ENCODE peak calls at places on chromosomes 4 and X, in five cellular contexts. One of them, this sample, is unnamed.
A peak's percentile ranks its signal among the peaks of the same experiment; 100 is the strongest.

GRCh38 chr4:43898836-43899235 is 549.8 kb downstream of the KCTD8 start:
- DNase-seq in SK-N-SH: no peak
- DNase-seq in GM12878: no peak
- DNase-seq in HepG2: no peak
- DNase-seq in HCT116: no peak
- DNase-seq in this sample: no peak

GRCh38 chrX:11867610-11868345 is 109.7 kb downstream of the MSL3 start:
- DNase-seq in SK-N-SH: no peak
- DNase-seq in GM12878: no peak
- DNase-seq in HepG2: no peak
- DNase-seq in HCT116: no peak
- DNase-seq in this sample: no peak

GRCh38 chrX:103310592-103311400 is at the start of gene BEX2:
- DNase-seq in SK-N-SH: peak; percentile 89
- DNase-seq in GM12878: no peak
- DNase-seq in HepG2: no peak
- DNase-seq in HCT116: peak; percentile 40
- DNase-seq in this sample: peak; percentile 58

GRCh38 chr4:102551946-102552575 is 50.9 kb downstream of the NFKB1 start:
- DNase-seq in SK-N-SH: no peak
- DNase-seq in GM12878: no peak
- DNase-seq in HepG2: no peak
- DNase-seq in HCT116: no peak
- DNase-seq in this sample: peak; percentile 28

GRCh38 chr4:38610844-38611550 is 53.0 kb upstream of the KLF3 start:
- DNase-seq in SK-N-SH: no peak
- DNase-seq in GM12878: no peak
- DNase-seq in HepG2: no peak
- DNase-seq in HCT116: no peak
- DNase-seq in this sample: no peak

GRCh38 chr4:94454405-94454804 is 2.7 kb downstream of the PDLIM5 start:
- DNase-seq in SK-N-SH: no peak
- DNase-seq in GM12878: no peak
- DNase-seq in HepG2: no peak
- DNase-seq in HCT116: no peak
- DNase-seq in this sample: no peak

GRCh38 chr4:137530176-137530575 is 2.1 kb downstream of the PCDH18 start:
- DNase-seq in SK-N-SH: no peak
- DNase-seq in GM12878: no peak
- DNase-seq in HepG2: no peak
- DNase-seq in HCT116: no peak
- DNase-seq in this sample: no peak

GRCh38 chrX:9703406-9703805 is 62.2 kb downstream of the GPR143 start:
- DNase-seq in SK-N-SH: no peak
- DNase-seq in GM12878: no peak
- DNase-seq in HepG2: no peak
- DNase-seq in HCT116: no peak
- DNase-seq in this sample: no peak

GRCh38 chrX:119482497-119483480 is 14.5 kb downstream of the SLC25A5 start:
- DNase-seq in SK-N-SH: peak; percentile 55
- DNase-seq in GM12878: no peak
- DNase-seq in HepG2: no peak
- DNase-seq in HCT116: no peak
- DNase-seq in this sample: no peak

GRCh38 chr4:38663021-38663800 is 788 bp upstream of the KLF3 start:
- DNase-seq in SK-N-SH: no peak
- DNase-seq in GM12878: no peak
- DNase-seq in HepG2: no peak
- DNase-seq in HCT116: no peak
- DNase-seq in this sample: no peak

GRCh38 chrX:31269914-31270313 is 198.1 kb upstream of the FTHL17 start:
- DNase-seq in SK-N-SH: no peak
- DNase-seq in GM12878: no peak
- DNase-seq in HepG2: no peak
- DNase-seq in HCT116: no peak
- DNase-seq in this sample: no peak

GRCh38 chrX:153768311-153769157 is 4.5 kb downstream of the PLXNB3 start:
- DNase-seq in SK-N-SH: peak; percentile 44
- DNase-seq in GM12878: no peak
- DNase-seq in HepG2: no peak
- DNase-seq in HCT116: no peak
- DNase-seq in this sample: no peak

GRCh38 chrX:153766098-153766817 is 2.2 kb downstream of the PLXNB3 start:
- DNase-seq in SK-N-SH: peak; percentile 74
- DNase-seq in GM12878: no peak
- DNase-seq in HepG2: peak; percentile 48
- DNase-seq in HCT116: no peak
- DNase-seq in this sample: no peak

GRCh38 chrX:153767674-153768055 is 3.6 kb downstream of the PLXNB3 start:
- DNase-seq in SK-N-SH: peak; percentile 27
- DNase-seq in GM12878: no peak
- DNase-seq in HepG2: no peak
- DNase-seq in HCT116: no peak
- DNase-seq in this sample: no peak

GRCh38 chrX:153765138-153766079 is 1.4 kb downstream of the PLXNB3 start:
- DNase-seq in SK-N-SH: peak; percentile 82
- DNase-seq in GM12878: no peak
- DNase-seq in HepG2: peak; percentile 33
- DNase-seq in HCT116: no peak
- DNase-seq in this sample: no peak

GRCh38 chrX:153766871-153767673 is 3.0 kb downstream of the PLXNB3 start:
- DNase-seq in SK-N-SH: peak; percentile 38
- DNase-seq in GM12878: no peak
- DNase-seq in HepG2: no peak
- DNase-seq in HCT116: no peak
- DNase-seq in this sample: no peak
- TF ChIP-seq JUND in SK-N-SH: no peak
- TF ChIP-seq JUND in GM12878: no peak
- TF ChIP-seq JUND in HepG2: no peak
- TF ChIP-seq JUND in HCT116: no peak
- TF ChIP-seq JUND in this sample: no peak

GRCh38 chrX:47864785-47865184 is 28.1 kb downstream of the ZNF81 start:
- DNase-seq in SK-N-SH: no peak
- DNase-seq in GM12878: no peak
- DNase-seq in HepG2: no peak
- DNase-seq in HCT116: no peak
- DNase-seq in this sample: no peak

GRCh38 chrX:47863187-47863586 is 26.5 kb downstream of the ZNF81 start:
- DNase-seq in SK-N-SH: no peak
- DNase-seq in GM12878: no peak
- DNase-seq in HepG2: no peak
- DNase-seq in HCT116: no peak
- DNase-seq in this sample: no peak

GRCh38 chrX:47859686-47860085 is 23.0 kb downstream of the ZNF81 start:
- DNase-seq in SK-N-SH: no peak
- DNase-seq in GM12878: no peak
- DNase-seq in HepG2: no peak
- DNase-seq in HCT116: no peak
- DNase-seq in this sample: no peak

DNA sequence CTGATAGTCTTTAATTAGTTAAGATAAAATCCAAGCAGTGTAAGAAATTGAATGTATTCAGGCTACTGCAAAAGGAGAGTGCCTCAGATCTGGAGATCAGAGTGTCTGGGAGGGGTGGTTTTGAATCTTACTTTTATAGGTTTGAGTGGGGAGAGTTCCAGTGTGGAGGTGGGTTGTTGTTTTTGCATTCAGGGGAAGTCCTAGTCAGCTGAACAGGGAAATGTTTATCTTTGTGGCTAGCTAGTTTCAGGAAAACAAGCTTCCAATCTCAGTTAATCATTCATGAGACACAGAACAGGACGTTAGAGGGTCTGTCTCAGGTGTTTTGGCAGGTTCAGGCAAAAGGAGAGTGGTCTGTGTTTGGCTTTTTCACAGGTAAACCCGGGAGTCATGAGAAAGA is 26.0 kb downstream of the ZNF81 start:
- DNase-seq in SK-N-SH: no peak
- DNase-seq in GM12878: no peak
- DNase-seq in HepG2: no peak
- DNase-seq in HCT116: no peak
- DNase-seq in this sample: no peak
- TF ChIP-seq JUND in SK-N-SH: no peak
- TF ChIP-seq JUND in GM12878: no peak
- TF ChIP-seq JUND in HepG2: no peak
- TF ChIP-seq JUND in HCT116: no peak
- TF ChIP-seq JUND in this sample: no peak

DNA sequence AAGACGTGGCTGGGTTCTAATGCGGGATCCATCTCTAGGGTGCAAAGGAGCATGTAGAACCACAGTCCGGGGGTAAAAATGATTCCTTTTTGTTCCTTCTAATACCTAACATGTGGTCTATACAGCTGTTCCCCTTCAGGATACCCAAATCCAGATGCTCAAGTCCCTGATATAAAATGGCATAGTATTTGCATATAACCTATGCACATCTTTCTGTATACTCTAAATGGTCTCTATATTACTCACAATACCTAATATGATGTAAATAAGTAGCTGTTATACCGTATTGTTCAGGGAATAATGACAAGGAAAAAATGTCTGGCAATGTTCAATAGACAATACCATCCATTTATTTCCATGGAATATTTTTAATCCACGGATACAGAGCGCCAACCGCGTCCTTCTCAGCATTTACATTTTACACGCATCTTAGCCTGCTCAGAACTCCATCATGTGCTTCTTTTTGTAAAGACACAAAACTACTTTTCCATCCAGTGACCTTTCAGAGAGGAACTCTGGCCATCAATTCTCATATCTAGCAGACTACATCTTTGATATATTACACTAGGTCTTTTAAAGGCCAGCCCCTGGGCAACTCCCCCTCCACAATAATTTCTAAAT is 31.9 kb downstream of the ACSL1 start:
- DNase-seq in SK-N-SH: no peak
- DNase-seq in GM12878: no peak
- DNase-seq in HepG2: no peak
- DNase-seq in HCT116: no peak
- DNase-seq in this sample: no peak
- TF ChIP-seq JUND in SK-N-SH: no peak
- TF ChIP-seq JUND in GM12878: no peak
- TF ChIP-seq JUND in HepG2: no peak
- TF ChIP-seq JUND in HCT116: no peak
- TF ChIP-seq JUND in this sample: no peak

DNA sequence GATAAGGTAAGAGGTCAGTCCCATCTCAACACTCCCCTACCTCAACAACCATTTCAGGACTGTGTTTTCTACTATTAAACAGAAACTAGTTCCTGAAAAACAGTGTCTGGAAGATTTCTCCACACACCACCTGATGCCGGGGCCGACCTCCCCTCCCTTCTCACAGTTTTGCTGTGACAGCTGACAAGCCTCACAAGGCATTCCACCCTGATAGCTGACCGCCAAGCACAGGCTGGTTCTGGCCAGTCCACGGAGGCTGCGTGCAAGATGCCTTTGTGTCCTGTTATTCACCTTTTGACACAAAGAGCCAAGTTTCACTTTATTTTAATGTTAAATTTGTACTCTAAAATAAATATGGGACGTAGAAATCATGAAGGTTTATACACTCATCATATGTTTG is 758.6 kb downstream of the PDHA2 start:
- DNase-seq in SK-N-SH: no peak
- DNase-seq in GM12878: no peak
- DNase-seq in HepG2: no peak
- DNase-seq in HCT116: no peak
- DNase-seq in this sample: no peak
- TF ChIP-seq JUND in SK-N-SH: no peak
- TF ChIP-seq JUND in GM12878: no peak
- TF ChIP-seq JUND in HepG2: no peak
- TF ChIP-seq JUND in HCT116: no peak
- TF ChIP-seq JUND in this sample: no peak

GRCh38 chrX:136268051-136269048 is 17.1 kb upstream of the MAP7D3 start:
- DNase-seq in SK-N-SH: peak; percentile 48
- DNase-seq in GM12878: no peak
- DNase-seq in HepG2: peak; percentile 4
- DNase-seq in HCT116: peak; percentile 7
- DNase-seq in this sample: peak; percentile 27
- TF ChIP-seq JUND in SK-N-SH: no peak
- TF ChIP-seq JUND in GM12878: no peak
- TF ChIP-seq JUND in HepG2: no peak
- TF ChIP-seq JUND in HCT116: no peak
- TF ChIP-seq JUND in this sample: no peak

GRCh38 chr4:55312491-55313101 is 33.4 kb upstream of the SRD5A3 start:
- DNase-seq in SK-N-SH: peak; percentile 19
- DNase-seq in GM12878: no peak
- DNase-seq in HepG2: peak; percentile 33
- DNase-seq in HCT116: peak; percentile 46
- DNase-seq in this sample: no peak
- TF ChIP-seq JUND in SK-N-SH: no peak
- TF ChIP-seq JUND in GM12878: no peak
- TF ChIP-seq JUND in HepG2: no peak
- TF ChIP-seq JUND in HCT116: no peak
- TF ChIP-seq JUND in this sample: no peak

GRCh38 chrX:55582447-55582846 is 40.8 kb upstream of the FOXR2 start:
- DNase-seq in SK-N-SH: no peak
- DNase-seq in GM12878: no peak
- DNase-seq in HepG2: no peak
- DNase-seq in HCT116: no peak
- DNase-seq in this sample: no peak

GRCh38 chrX:55579115-55579514 is 44.1 kb upstream of the FOXR2 start:
- DNase-seq in SK-N-SH: no peak
- DNase-seq in GM12878: no peak
- DNase-seq in HepG2: no peak
- DNase-seq in HCT116: no peak
- DNase-seq in this sample: no peak
- TF ChIP-seq JUND in SK-N-SH: no peak
- TF ChIP-seq JUND in GM12878: no peak
- TF ChIP-seq JUND in HepG2: no peak
- TF ChIP-seq JUND in HCT116: no peak
- TF ChIP-seq JUND in this sample: no peak

GRCh38 chr4:140423106-140423505 is 4.3 kb downstream of the CLGN start:
- DNase-seq in SK-N-SH: no peak
- DNase-seq in GM12878: no peak
- DNase-seq in HepG2: no peak
- DNase-seq in HCT116: no peak
- DNase-seq in this sample: no peak
- TF ChIP-seq JUND in SK-N-SH: no peak
- TF ChIP-seq JUND in GM12878: no peak
- TF ChIP-seq JUND in HepG2: no peak
- TF ChIP-seq JUND in HCT116: no peak
- TF ChIP-seq JUND in this sample: no peak

This sample was measured in T47D.